ENCODE peak calls at places on chromosomes 7 and 10, in nine cellular contexts. N, E, A, Z, V, W, K, H and X are unnamed samples.

GRCh38 chr10:120600871-120601644 is 144.0 kb downstream of the PLPP4 start:
- DNase-seq in N (no peak), E (peak), V (no peak), K (peak), W (peak), H (no peak), Z (no peak), A (no peak), X (no peak)

GRCh38 chr10:74760042-74760979 is 66.1 kb upstream of the KAT6B start:
- DNase-seq in V (no peak), E (no peak), A (no peak), K (no peak), N (no peak), H (no peak), Z (no peak), W (no peak), X (no peak)

GRCh38 chr10:93816123-93816747 is 58.5 kb downstream of the LGI1 start:
- DNase-seq in V (peak), W (peak), K (peak), Z (peak), E (peak), A (peak), H (peak), N (no peak), X (no peak)

GRCh38 chr10:113061054-113061430 is 111.0 kb downstream of the TCF7L2 start:
- DNase-seq in V (no peak), A (no peak), W (no peak), N (no peak), H (no peak), Z (no peak), K (no peak), E (no peak), X (no peak)

GRCh38 chr7:124085168-124085567 is 52.3 kb upstream of the TMEM229A start:
- DNase-seq in E (peak), W (peak), A (no peak), H (peak), Z (no peak), N (no peak), K (peak), V (no peak), X (no peak)

GRCh38 chr7:265998-266850 is 23.7 kb upstream of the FOXL3 start:
- DNase-seq in H (no peak), A (no peak), V (no peak), Z (peak), E (no peak), N (no peak), W (no peak), K (no peak), X (no peak)

GRCh38 chr7:157073335-157073734 is 62.9 kb upstream of the MNX1 start:
- DNase-seq in A (no peak), K (no peak), N (no peak), W (no peak), V (no peak), E (no peak), H (no peak), Z (no peak), X (no peak)

GRCh38 chr7:21480693-21481403 is 53.0 kb downstream of the SP4 start:
- DNase-seq in Z (no peak), H (no peak), A (no peak), E (no peak), N (no peak), K (no peak), W (no peak), V (no peak), X (no peak)

GRCh38 chr10:28708921-28709461 is 31.7 kb downstream of the BAMBI start:
- DNase-seq in A (no peak), E (no peak), N (no peak), H (no peak), W (peak), K (no peak), Z (no peak), V (no peak), X (no peak)

GRCh38 chr10:60605476-60605875 is 172.8 kb upstream of the CDK1 start:
- DNase-seq in H (no peak), N (no peak), V (no peak), K (no peak), Z (no peak), W (no peak), A (no peak), E (no peak), X (no peak)

GRCh38 chr7:128321044-128321422 is 22.7 kb downstream of the RBM28 start:
- DNase-seq in V (no peak), H (no peak), K (no peak), Z (no peak), W (no peak), E (no peak), A (no peak), N (no peak), X (no peak)

GRCh38 chr7:105786520-105786919 is 89.9 kb downstream of the ATXN7L1 start:
- DNase-seq in Z (no peak), W (no peak), N (no peak), A (no peak), H (no peak), E (no peak), V (no peak), K (no peak), X (no peak)

GRCh38 chr10:43204943-43205671 is 61.8 kb downstream of the RASGEF1A start:
- DNase-seq in N (peak), V (peak), H (no peak), K (peak), W (peak), Z (peak), A (peak), E (peak), X (peak)

GRCh38 chr7:41005381-41005901 is 697.4 kb downstream of the INHBA start:
- DNase-seq in H (no peak), V (no peak), N (no peak), W (no peak), K (peak), Z (no peak), E (no peak), A (no peak), X (no peak)